ENCODE peak calls at places on chromosomes 16 and 17, in seven cellular contexts. C is stomach, H is tibial nerve, S is A549, Z is suprapubic skin, R is sigmoid colon, G is transverse colon. L is an unnamed sample. For H3K4me1, the result is how much of the 10 kb centered on the place peaks cover.

GRCh38 chr16:22264786-22265185 is 32.4 kb upstream of the POLR3E start:
- DNase-seq in C (no peak), Z (no peak), S (no peak), H (no peak), G (no peak), R (no peak), L (no peak)

GRCh38 chr16:9072806-9073341 is 18.6 kb upstream of the HAPSTR1 start:
- DNase-seq in G (no peak), H (no peak), R (no peak), S (no peak), C (no peak), Z (no peak), L (no peak)

GRCh38 chr17:67824735-67825626 is at the start of gene BPTF:
- DNase-seq in Z (peak), C (peak), S (peak), R (peak), G (peak), H (peak), L (peak)

GRCh38 chr17:29084476-29085148 is 41.7 kb downstream of the PIPOX start:
- DNase-seq in S (no peak), C (peak), R (peak), G (peak), H (no peak), Z (no peak), L (no peak)

GRCh38 chr16:8865145-8865882 is 3.5 kb downstream of the CARHSP1 start:
- DNase-seq in R (no peak), H (no peak), G (no peak), S (no peak), C (no peak), Z (no peak), L (no peak)

GRCh38 chr16:88770459-88771293 is 14.3 kb downstream of the PIEZO1 start:
- DNase-seq in R (peak), G (peak), C (peak), Z (no peak), S (no peak), H (no peak), L (no peak)

GRCh38 chr17:80912451-80912850 is 79.2 kb upstream of the CHMP6 start:
- DNase-seq in S (no peak), G (no peak), H (no peak), Z (no peak), C (no peak), R (peak), L (no peak)

GRCh38 chr16:81996664-81997529 is 14.4 kb downstream of the SDR42E1 start:
- DNase-seq in Z (no peak), R (no peak), S (peak), C (no peak), H (no peak), G (no peak), L (no peak)

GRCh38 chr17:40448639-40449261 is 5.5 kb downstream of the IGFBP4 start:
- DNase-seq in S (no peak), R (no peak), C (peak), G (peak), Z (no peak), H (no peak), L (no peak)

GRCh38 chr17:43581581-43581980 is 35.4 kb upstream of the ETV4 start:
- DNase-seq in H (no peak), Z (no peak), S (no peak), R (no peak), C (no peak), G (peak), L (no peak)

GRCh38 chr17:68686108-68686988 is 85.2 kb upstream of the FAM20A start:
- DNase-seq in G (no peak), S (no peak), C (no peak), Z (no peak), R (no peak), H (no peak), L (peak)

GRCh38 chr17:64506576-64507417 is at the start of gene CEP95:
- DNase-seq in R (peak), H (peak), G (peak), S (no peak), Z (peak), C (peak), L (peak)

GRCh38 chr17:81576621-81577277 is 24.6 kb upstream of the FAAP100 start:
- DNase-seq in G (no peak), Z (no peak), S (peak), R (no peak), C (no peak), H (no peak), L (no peak)

GRCh38 chr17:78351449-78352006 is 8.3 kb downstream of the SOCS3 start:
- DNase-seq in S (no peak), Z (peak), G (peak), C (peak), H (peak), R (peak), L (peak)

GRCh38 chr17:59853168-59853918 is 39.4 kb downstream of the TUBD1 start:
- DNase-seq in G (peak), S (peak), R (peak), H (no peak), C (peak), Z (no peak), L (no peak)

GRCh38 chr16:10738231-10739077 is 5.2 kb upstream of the NUBP1 start:
- DNase-seq in S (peak), H (peak), Z (no peak), R (peak), C (peak), G (peak), L (peak)

GRCh38 chr17:1220346-1220745 is 40.6 kb upstream of the ABR start:
- DNase-seq in S (no peak), C (no peak), H (no peak), R (no peak), Z (no peak), G (no peak), L (no peak)

GRCh38 chr17:83203472-83204221 is 124.2 kb downstream of the METRNL start:
- DNase-seq in R (peak), H (peak), S (no peak), G (peak), C (peak), Z (peak), L (peak)

GRCh38 chr17:80942360-80943345 is 49.0 kb upstream of the CHMP6 start:
- DNase-seq in R (peak), G (peak), H (peak), C (peak), Z (peak), S (no peak), L (peak)

GRCh38 chr17:33725675-33726271 is 432.7 kb upstream of the ASIC2 start:
- DNase-seq in S (peak), R (no peak), H (no peak), C (peak), G (peak), Z (no peak), L (no peak)

GRCh38 chr16:62225675-62226074 is 189.4 kb upstream of the CDH8 start:
- DNase-seq in R (no peak), H (peak), S (peak), C (peak), Z (peak), G (peak), L (no peak)

GRCh38 chr17:43772877-43773648 is 5.7 kb downstream of the DUSP3 start:
- DNase-seq in H (peak), S (no peak), G (no peak), C (no peak), R (no peak), Z (no peak), L (no peak)

GRCh38 chr16:89764711-89765201 is 43.4 kb downstream of the ZNF276 start:
- DNase-seq in S (no peak), Z (no peak), R (no peak), C (peak), G (peak), H (peak), L (no peak)

GRCh38 chr16:57537596-57538234 is 1.3 kb upstream of the CCDC102A start:
- DNase-seq in H (no peak), G (no peak), R (no peak), S (no peak), C (no peak), Z (peak), L (no peak)

GRCh38 chr16:74451951-74452758 is 30.9 kb upstream of the CLEC18B start:
- DNase-seq in G (no peak), C (no peak), R (no peak), S (no peak), Z (no peak), H (no peak), L (no peak)

GRCh38 chr17:8052256-8053252 is 13.7 kb downstream of the ALOX15B start:
- DNase-seq in C (no peak), H (no peak), R (peak), Z (no peak), S (no peak), G (no peak), L (no peak)

GRCh38 chr17:76532072-76532651 is 5.3 kb downstream of the CYGB start:
- DNase-seq in C (no peak), G (no peak), Z (no peak), S (no peak), R (no peak), H (no peak), L (no peak)

GRCh38 chr16:58127033-58127556 is 2.1 kb downstream of the CFAP20 start:
- DNase-seq in C (no peak), Z (no peak), G (no peak), H (peak), R (no peak), S (no peak), L (no peak)

GRCh38 chr16:57383276-57384247 is 11.3 kb downstream of the CX3CL1 start:
- DNase-seq in R (no peak), H (no peak), S (no peak), G (no peak), Z (no peak), C (no peak), L (no peak)

GRCh38 chr17:65559802-65560627 is 1.4 kb downstream of the AXIN2 start:
- DNase-seq in R (no peak), S (peak), C (peak), H (no peak), G (peak), Z (no peak), L (peak)

GRCh38 chr16:84339316-84339715 is 29.0 kb upstream of the ATP2C2 start:
- DNase-seq in C (no peak), S (no peak), G (no peak), H (no peak), Z (no peak), R (no peak), L (no peak)

GRCh38 chr17:28426081-28426519 is 20.1 kb upstream of the SLC46A1 start:
- DNase-seq in Z (no peak), C (peak), H (no peak), S (peak), R (no peak), G (peak), L (no peak)

GRCh38 chr17:74230896-74231295 is 17.5 kb downstream of the TTYH2 start:
- DNase-seq in G (no peak), H (no peak), S (no peak), Z (no peak), R (no peak), C (no peak), L (no peak)

GRCh38 chr16:24771132-24771778 is 41.8 kb downstream of the TNRC6A start:
- DNase-seq in H (no peak), G (no peak), Z (no peak), R (no peak), C (no peak), S (no peak), L (no peak)

GRCh38 chr17:75808905-75809621 is 24.5 kb downstream of the UNK start:
- DNase-seq in S (no peak), G (no peak), H (peak), C (peak), Z (no peak), R (peak), L (no peak)

GRCh38 chr17:20200016-20200788 is 191.0 kb downstream of the SPECC1 start:
- DNase-seq in G (no peak), C (no peak), H (no peak), R (no peak), Z (no peak), S (no peak), L (no peak)

GRCh38 chr17:38598536-38598935 is 7.2 kb downstream of the SRCIN1 start:
- DNase-seq in S (peak), H (no peak), Z (no peak), C (peak), R (no peak), G (peak), L (no peak)

GRCh38 chr17:38352245-38353083 is 820 bp downstream of the SOCS7 start:
- DNase-seq in R (no peak), G (peak), H (no peak), C (peak), Z (no peak), S (peak), L (peak)

GRCh38 chr16:51629602-51630001 is 478.5 kb upstream of the SALL1 start:
- DNase-seq in G (no peak), H (no peak), C (no peak), S (no peak), Z (no peak), R (no peak), L (no peak)

GRCh38 chr16:28524544-28525179 is 14.1 kb downstream of the NUPR1 start:
- DNase-seq in H (no peak), C (no peak), S (no peak), R (no peak), Z (no peak), G (no peak), L (no peak)

GRCh38 chr16:28520672-28521071 is 14.0 kb upstream of the IL27 start:
- DNase-seq in S (no peak), G (no peak), C (no peak), Z (no peak), H (no peak), R (no peak), L (no peak)

GRCh38 chr16:28521436-28521835 is 14.8 kb upstream of the IL27 start:
- DNase-seq in G (no peak), C (no peak), R (no peak), H (no peak), Z (no peak), S (no peak), L (no peak)

GRCh38 chr16:28526201-28527099 is 12.3 kb downstream of the NUPR1 start:
- DNase-seq in H (no peak), R (no peak), C (no peak), G (no peak), Z (no peak), S (no peak), L (no peak)

DNA sequence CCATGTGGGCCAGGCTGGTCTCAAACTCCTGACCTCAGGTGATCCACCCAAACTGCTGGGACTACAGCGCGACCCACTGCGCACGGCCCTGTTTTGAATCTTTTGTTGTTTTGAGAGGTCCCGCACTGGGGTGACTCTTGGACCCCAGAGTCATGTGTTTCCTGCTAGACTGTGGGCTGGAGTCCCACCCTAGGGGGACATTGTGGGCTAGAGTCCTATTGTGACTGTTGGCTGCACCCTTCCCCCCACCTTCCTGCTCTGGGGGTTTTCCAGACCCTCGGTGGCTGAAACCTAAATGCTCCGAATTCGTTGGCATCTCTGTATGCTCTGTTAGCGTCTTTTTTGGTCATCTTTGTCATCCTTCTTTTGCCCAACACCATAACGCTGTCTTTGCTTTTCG is 16.0 kb downstream of the NUPR1 start:
- DNase-seq in G (no peak), C (no peak), R (no peak), S (no peak), Z (no peak), H (no peak), L (no peak)
- TF ChIP-seq EP300 in G (no peak), C (no peak), R (no peak), S (no peak), Z (no peak), H (no peak), L (no peak)

GRCh38 chr16:71367243-71367976 is 8.9 kb downstream of the CALB2 start:
- DNase-seq in S (peak), Z (no peak), R (no peak), C (peak), H (no peak), G (peak), L (no peak)
- TF ChIP-seq CTCF in S (peak), Z (peak), R (no peak), C (peak), H (no peak), G (no peak), L (no peak)

DNA sequence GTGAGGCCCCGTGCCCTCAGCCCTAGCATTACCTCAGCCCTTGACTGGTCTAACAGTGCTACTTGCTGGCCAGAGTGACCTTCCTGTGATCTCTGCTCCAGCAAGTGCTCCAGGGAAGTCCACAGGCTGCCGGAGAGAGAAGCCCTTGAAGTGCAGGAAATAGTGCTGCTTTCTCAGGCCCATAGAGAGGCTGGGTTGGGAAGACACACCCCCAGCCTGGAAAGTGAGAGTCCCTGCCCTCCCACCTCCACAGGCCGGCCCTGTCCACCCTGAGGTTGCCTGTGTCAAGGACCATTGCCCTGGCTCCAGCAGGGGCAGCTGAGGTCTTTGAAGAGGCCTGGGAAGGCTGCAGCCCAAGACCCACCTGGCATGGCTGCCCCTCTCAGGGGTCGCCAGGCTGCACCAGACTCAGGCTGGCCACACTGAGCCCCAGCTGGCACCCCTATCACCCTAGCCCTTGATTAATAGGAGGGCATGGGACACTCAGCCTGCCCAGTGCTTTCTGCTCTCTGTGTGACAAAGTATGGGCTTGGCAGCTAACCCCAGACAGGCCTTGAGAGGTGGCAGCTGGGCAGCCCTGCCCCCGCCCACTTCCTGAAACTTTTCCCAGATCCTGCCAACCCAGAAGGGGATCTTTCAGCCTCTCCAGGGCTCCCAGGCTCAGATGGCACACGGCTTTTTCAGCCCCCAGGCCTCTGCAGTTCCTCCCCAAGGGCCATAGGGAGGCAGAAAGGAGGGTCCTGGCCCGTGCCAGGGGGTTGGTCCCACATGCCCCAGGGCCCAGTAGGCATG is 21.7 kb downstream of the ATP6V0D1 start:
- DNase-seq in H (no peak), S (no peak), G (peak), C (peak), Z (no peak), R (no peak), L (no peak)
- H3K4me1 ChIP-seq in H (half or more), S (under half), G (half or more), C (half or more), Z (half or more), R (under half), L (under half)

GRCh38 chr16:56294599-56294998 is 103.3 kb downstream of the GNAO1 start:
- DNase-seq in G (no peak), H (no peak), C (no peak), Z (no peak), S (no peak), R (no peak), L (no peak)

GRCh38 chr16:56295059-56295673 is 103.9 kb downstream of the GNAO1 start:
- DNase-seq in C (no peak), H (no peak), G (no peak), R (no peak), Z (no peak), S (no peak), L (no peak)

GRCh38 chr16:56298948-56299602 is 107.8 kb downstream of the GNAO1 start:
- DNase-seq in R (peak), S (no peak), H (peak), C (no peak), Z (no peak), G (no peak), L (no peak)

GRCh38 chr16:56295739-56296527 is 104.6 kb downstream of the GNAO1 start:
- DNase-seq in S (no peak), Z (no peak), C (no peak), H (no peak), G (no peak), R (no peak), L (no peak)

GRCh38 chr16:56297684-56298083 is 106.4 kb downstream of the GNAO1 start:
- DNase-seq in C (no peak), H (no peak), G (no peak), S (no peak), R (no peak), Z (no peak), L (no peak)
- TF ChIP-seq EP300 in C (no peak), H (no peak), G (no peak), S (no peak), R (no peak), Z (no peak), L (no peak)

GRCh38 chr17:16470302-16470701 is 21.7 kb downstream of the LRRC75A start:
- DNase-seq in S (no peak), H (no peak), G (no peak), C (no peak), R (no peak), Z (no peak), L (no peak)
- TF ChIP-seq CTCF in S (no peak), H (no peak), G (no peak), C (no peak), R (no peak), Z (no peak), L (no peak)

DNA sequence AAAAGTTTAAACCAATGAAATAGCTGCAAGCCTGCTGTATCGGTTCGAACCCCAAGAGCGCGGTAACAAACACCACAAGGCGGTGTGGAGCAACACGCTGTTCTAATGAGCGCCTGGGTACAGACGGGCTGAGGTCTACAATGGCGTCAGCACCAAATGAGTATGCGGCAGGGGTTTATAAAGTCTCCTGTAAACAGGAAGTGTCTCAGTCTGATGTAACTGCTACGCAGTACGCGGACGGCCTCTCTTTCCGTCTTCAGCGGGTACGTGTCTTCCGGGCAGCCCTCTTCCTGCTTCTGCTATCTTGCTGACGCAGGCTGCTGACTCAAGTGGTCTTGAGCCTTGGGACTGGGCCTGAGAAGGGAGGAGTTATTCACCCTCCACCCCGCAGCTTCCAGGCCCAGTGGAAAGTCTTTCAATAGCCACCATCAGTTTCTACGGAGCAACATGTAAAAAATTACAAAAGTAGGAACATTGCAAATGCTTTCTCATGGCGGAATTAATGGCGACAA is 40.5 kb upstream of the KCNJ2 start:
- DNase-seq in C (no peak), Z (no peak), G (no peak), H (no peak), R (no peak), S (no peak), L (no peak)
- H3K4me1 ChIP-seq in C (under half), Z (under half), G (under half), H (under half), R (under half), S (under half), L (under half)

GRCh38 chr16:12801511-12802042 is 2.1 kb downstream of the CPPED1 start:
- DNase-seq in R (no peak), H (peak), C (no peak), Z (no peak), G (peak), S (no peak), L (peak)
- TF ChIP-seq EP300 in R (no peak), H (peak), C (no peak), Z (no peak), G (no peak), S (no peak), L (no peak)

GRCh38 chr17:17387461-17388362 is 84.5 kb downstream of the NT5M start:
- DNase-seq in S (peak), G (peak), H (no peak), Z (no peak), R (no peak), C (peak), L (no peak)
- TF ChIP-seq CTCF in S (peak), G (peak), H (peak), Z (peak), R (no peak), C (peak), L (no peak)